ENCODE peak calls at places on chromosomes 4 and X, in ten cellular contexts. B is fibroblast of villous mesenchyme, Z is foreskin fibroblast, R is ovary, G is thoracic aorta, F is fibroblast of the aortic adventitia, N is H1, D is neural progenitor cell, W is left lung, J is cardiac fibroblast. Y is an unnamed sample.

GRCh38 chrX:68686684-68687045 is 39.2 kb downstream of the STARD8 start:
- DNase-seq in J (peak; percentile 49), R (peak; percentile 20), B (peak; percentile 10), Z (peak; percentile 14), D (peak; percentile 36), N (no peak), F (no peak), W (peak; percentile 54), G (no peak), Y (no peak)

GRCh38 chrX:43166874-43167273 is 388.9 kb upstream of the PPP1R2C start:
- DNase-seq in R (no peak), F (no peak), G (no peak), J (no peak), N (no peak), D (no peak), Z (no peak), W (no peak), B (no peak), Y (no peak)

GRCh38 chr4:153450545-153450917 is 15.6 kb upstream of the TMEM131L start:
- DNase-seq in B (no peak), J (no peak), G (no peak), N (no peak), Z (no peak), F (no peak), R (no peak), D (no peak), W (no peak), Y (no peak)

GRCh38 chr4:156999175-156999517 is 27.5 kb upstream of the PDGFC start:
- DNase-seq in D (no peak), Z (peak; percentile 98), F (peak; percentile 100), N (no peak), W (no peak), B (peak; percentile 95), J (peak; percentile 99), G (no peak), R (no peak), Y (no peak)

GRCh38 chr4:1872918-1873269 is 1.7 kb downstream of the NSD2 start:
- DNase-seq in B (no peak), G (no peak), D (no peak), N (no peak), R (no peak), Z (peak; percentile 83), W (no peak), F (peak; percentile 70), J (peak; percentile 39), Y (no peak)

GRCh38 chr4:83851261-83852084 is 315.6 kb downstream of the GPAT3 start:
- DNase-seq in D (no peak), W (no peak), B (no peak), G (no peak), J (no peak), F (peak; percentile 47), R (no peak), N (peak; percentile 85), Z (peak; percentile 71), Y (no peak)

GRCh38 chr4:52864816-52865215 is 2.7 kb downstream of the RASL11B start:
- DNase-seq in W (no peak), Z (no peak), R (no peak), D (no peak), B (peak; percentile 42), F (peak; percentile 91), G (no peak), J (peak; percentile 88), N (no peak), Y (no peak)

GRCh38 chr4:185599151-185599648 is 63.9 kb upstream of the PDLIM3 start:
- DNase-seq in F (peak; percentile 36), R (no peak), J (peak; percentile 66), D (no peak), N (no peak), B (no peak), Z (no peak), W (no peak), G (no peak), Y (no peak)

GRCh38 chrX:55715847-55716246 is 1.7 kb upstream of the RRAGB start:
- DNase-seq in Z (no peak), F (no peak), G (no peak), R (no peak), B (no peak), D (no peak), W (no peak), J (no peak), N (no peak), Y (no peak)

GRCh38 chr4:31791666-31792065 is 1071.5 kb downstream of the PCDH7 start:
- DNase-seq in N (no peak), W (no peak), D (peak; percentile 18), J (no peak), R (no peak), G (no peak), F (no peak), Z (no peak), B (no peak), Y (no peak)

GRCh38 chr4:122305853-122306252 is 73.0 kb upstream of the ADAD1 start:
- DNase-seq in G (no peak), D (peak; percentile 45), Z (no peak), N (no peak), R (no peak), J (no peak), F (no peak), B (no peak), W (no peak), Y (no peak)

DNA sequence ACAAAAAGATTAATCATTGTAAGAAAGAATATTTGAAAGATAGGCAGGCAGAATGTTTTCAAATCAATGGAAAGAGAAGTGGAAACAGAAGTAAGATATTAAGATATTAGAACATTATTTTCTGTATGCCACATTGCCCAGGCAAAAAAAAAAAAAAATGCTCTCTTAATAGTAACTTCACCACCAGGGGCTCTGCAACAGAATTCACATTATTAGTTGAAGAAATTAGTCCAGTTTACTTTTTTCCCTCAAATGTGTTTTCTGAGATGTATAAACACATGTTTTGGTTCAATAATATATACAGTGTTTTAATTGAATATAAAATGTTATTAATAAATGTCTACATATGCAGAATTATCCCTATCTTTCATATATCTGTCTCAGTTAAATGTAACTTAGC is 78.0 kb upstream of the ADAD1 start:
- DNase-seq in B (no peak), Z (peak; percentile 22), D (no peak), R (no peak), G (no peak), F (no peak), N (no peak), W (no peak), J (no peak), Y (no peak)
- TF ChIP-seq CTCF in B (peak; percentile 19), Z (peak; percentile 12), D (peak; percentile 23), R (no peak), G (no peak), F (peak; percentile 38), N (no peak), W (no peak), J (peak; percentile 37), Y (no peak)

GRCh38 chr4:36651253-36651652 is 369.8 kb downstream of the DTHD1 start:
- DNase-seq in Z (no peak), J (no peak), W (no peak), D (no peak), R (no peak), F (no peak), G (no peak), N (no peak), B (no peak), Y (no peak)
- TF ChIP-seq CTCF in Z (no peak), J (no peak), W (no peak), D (no peak), R (no peak), F (no peak), G (no peak), N (no peak), B (no peak), Y (no peak)

DNA sequence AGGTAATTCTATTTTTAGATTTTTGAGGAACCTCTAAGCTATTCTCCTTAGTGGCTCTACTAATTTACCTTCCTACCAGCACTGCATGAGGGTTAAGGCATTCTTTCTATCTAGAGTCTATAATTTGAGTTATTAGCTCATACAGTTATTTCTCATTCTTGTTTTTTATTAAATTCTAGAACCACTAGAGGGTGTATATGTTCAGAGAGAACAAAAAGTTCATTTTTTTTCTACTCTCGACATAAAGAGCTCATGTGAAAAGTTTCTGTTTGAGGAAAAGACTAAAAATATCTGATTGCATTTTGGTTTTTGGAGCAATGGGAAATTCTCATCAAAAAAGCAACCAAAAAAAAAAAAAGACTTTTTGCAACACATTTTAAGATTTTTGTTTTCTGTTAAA is 57.0 kb upstream of the LRAT start:
- DNase-seq in F (peak; percentile 21), W (no peak), J (no peak), Z (peak; percentile 5), G (no peak), D (no peak), N (no peak), B (no peak), R (no peak), Y (no peak)
- TF ChIP-seq CTCF in F (peak; percentile 11), W (no peak), J (no peak), Z (no peak), G (no peak), D (peak; percentile 15), N (no peak), B (no peak), R (no peak), Y (no peak)

GRCh38 chrX:40471965-40472648 is 108.7 kb upstream of the ATP6AP2 start:
- DNase-seq in B (peak; percentile 85), R (peak; percentile 42), Z (peak; percentile 38), W (peak; percentile 37), D (peak; percentile 48), N (no peak), F (peak; percentile 60), G (no peak), J (peak; percentile 79), Y (no peak)
- TF ChIP-seq CTCF in B (no peak), R (no peak), Z (no peak), W (no peak), D (no peak), N (peak; percentile 44), F (no peak), G (no peak), J (no peak), Y (no peak)

Y was measured in natural killer cell.